ENCODE peak calls at places on chromosomes 2 and 18, in ten cellular contexts. Z is GOT3; S is GM19239; R is HepG2; O is hepatic stellate cell; E is ELF-1; P is activated naive CD4-positive, alpha-beta T cell; F is effector memory CD4-positive, alpha-beta T cell; M is stimulated activated CD4-positive, alpha-beta T cell treated with anti-CD3 and anti-CD28 coated beads, TNF-alpha, amount 100 ng/mL, for 1 hour; T is EL. C is an unnamed sample.
A peak's percentile ranks its signal among the peaks of the same experiment; 100 is the strongest.

GRCh38 chr2:109017017-109017416 is 28.0 kb upstream of the EDAR start:
- DNase-seq in M (no peak), T (no peak), O (no peak), R (peak; percentile 32), Z (no peak), F (no peak), P (no peak), S (no peak), E (no peak), C (no peak)

GRCh38 chr2:207993141-207993763 is 32.1 kb downstream of the PLEKHM3 start:
- DNase-seq in P (no peak), T (peak; percentile 67), S (no peak), O (peak; percentile 11), E (no peak), R (no peak), F (no peak), Z (no peak), M (no peak), C (no peak)

GRCh38 chr2:16392647-16393482 is 272.8 kb downstream of the CYRIA start:
- DNase-seq in R (peak; percentile 75), T (no peak), Z (no peak), M (no peak), S (no peak), O (no peak), F (no peak), E (peak; percentile 27), P (no peak), C (no peak)

GRCh38 chr2:239893236-239893515 is 132.0 kb downstream of the NDUFA10 start:
- DNase-seq in T (no peak), S (no peak), O (no peak), F (no peak), R (no peak), P (no peak), M (no peak), E (no peak), Z (no peak), C (no peak)

GRCh38 chr18:63315879-63316278 is 3.7 kb downstream of the BCL2 start:
- DNase-seq in T (no peak), R (no peak), Z (no peak), F (no peak), M (no peak), P (no peak), O (no peak), S (no peak), E (no peak), C (no peak)

GRCh38 chr18:33470229-33470628 is 29.7 kb upstream of the CCDC178 start:
- DNase-seq in P (no peak), E (no peak), M (no peak), R (no peak), O (no peak), T (no peak), Z (no peak), F (no peak), S (no peak), C (no peak)

GRCh38 chr18:35730738-35731370 is 149.3 kb downstream of the GALNT1 start:
- DNase-seq in R (peak; percentile 23), P (no peak), F (no peak), E (no peak), M (no peak), T (no peak), Z (no peak), S (no peak), O (no peak), C (no peak)

GRCh38 chr18:51461956-51462355 is 264.5 kb upstream of the MEX3C start:
- DNase-seq in O (no peak), M (no peak), E (no peak), T (no peak), R (no peak), S (no peak), F (no peak), Z (no peak), P (no peak), C (no peak)

GRCh38 chr2:150690870-150691269 is 203.4 kb upstream of the RND3 start:
- DNase-seq in T (peak; percentile 8), Z (no peak), R (no peak), F (no peak), O (no peak), P (no peak), M (no peak), E (no peak), S (no peak), C (no peak)

GRCh38 chr18:32326450-32327309 is 136.8 kb downstream of the MEP1B start:
- DNase-seq in P (no peak), R (no peak), M (no peak), O (no peak), S (no peak), E (no peak), F (no peak), T (no peak), Z (no peak), C (no peak)

GRCh38 chr2:44929680-44930273 is 11.7 kb upstream of the SIX3 start:
- DNase-seq in O (no peak), F (no peak), Z (no peak), P (no peak), S (no peak), R (no peak), E (peak; percentile 66), T (no peak), M (no peak), C (no peak)